ENCODE peak calls at places on chromosomes 7 and 10, in six cellular contexts. Z is anterior cingulate cortex, E is NCI-H1105 treated with DMSO at 0.1 percent for 48 hours, B is H9, I is PC-9, V is astrocyte. C is an unnamed sample.

GRCh38 chr10:58733436-58733835 is 220.8 kb downstream of the BICC1 start:
- DNase-seq in Z (no peak), E (no peak), B (no peak), I (no peak), V (no peak), C (no peak)

GRCh38 chr10:5089869-5090268 is 4.3 kb upstream of the AKR1C3 start:
- DNase-seq in Z (no peak), E (no peak), B (peak), I (no peak), V (no peak), C (peak)

GRCh38 chr10:96765406-96766240 is 45.3 kb upstream of the PIK3AP1 start:
- DNase-seq in Z (peak), E (peak), B (peak), I (no peak), V (peak), C (peak)

GRCh38 chr7:130882396-130882795 is 148.4 kb upstream of the KLF14 start:
- DNase-seq in Z (no peak), E (no peak), B (no peak), I (no peak), V (no peak), C (no peak)

GRCh38 chr7:17434841-17435692 is 136.6 kb downstream of the AHR start:
- DNase-seq in Z (no peak), E (no peak), B (no peak), I (no peak), V (no peak), C (no peak)

GRCh38 chr10:119450606-119451304 is 91.8 kb downstream of the RGS10 start:
- DNase-seq in Z (no peak), E (no peak), B (no peak), I (peak), V (no peak), C (no peak)

GRCh38 chr7:148503900-148504487 is 86.6 kb upstream of the C7orf33 start:
- DNase-seq in Z (no peak), E (peak), B (no peak), I (no peak), V (peak), C (no peak)

GRCh38 chr7:143323650-143324049 is 7.7 kb downstream of the CLCN1 start:
- DNase-seq in Z (no peak), E (no peak), B (no peak), I (no peak), V (no peak), C (no peak)

GRCh38 chr7:151727579-151728285 is 149.2 kb downstream of the PRKAG2 start:
- DNase-seq in Z (no peak), E (no peak), B (no peak), I (peak), V (peak), C (no peak)

GRCh38 chr7:30661926-30662325 is 20.3 kb downstream of the CRHR2 start:
- DNase-seq in Z (no peak), E (no peak), B (no peak), I (no peak), V (no peak), C (no peak)

GRCh38 chr7:157499121-157499834 is 162.5 kb downstream of the DNAJB6 start:
- DNase-seq in Z (no peak), E (no peak), B (no peak), I (no peak), V (no peak), C (no peak)

GRCh38 chr7:81515009-81515408 is 254.8 kb downstream of the HGF start:
- DNase-seq in Z (no peak), E (no peak), B (no peak), I (no peak), V (peak), C (no peak)

GRCh38 chr10:79070091-79070610 is 1.4 kb downstream of the ZMIZ1 start:
- DNase-seq in Z (peak), E (no peak), B (no peak), I (no peak), V (no peak), C (peak)

GRCh38 chr7:159035571-159036073 is 109.0 kb downstream of the VIPR2 start:
- DNase-seq in Z (no peak), E (no peak), B (peak), I (no peak), V (no peak), C (no peak)

GRCh38 chr7:116316838-116317612 is 106.7 kb downstream of the TES start:
- DNase-seq in Z (peak), E (no peak), B (no peak), I (peak), V (peak), C (no peak)

C was measured in endothelial cell.